ENCODE peak calls at places on chromosome 9, in seven cellular contexts. One of them, this sample, is unnamed.

GRCh38 chr9:97962575-97962974 is 20.6 kb upstream of the ANP32B start:
- DNase-seq in prostate gland: no peak
- DNase-seq in adrenal gland: no peak
- DNase-seq in sigmoid colon: no peak
- DNase-seq in IMR-90: no peak
- DNase-seq in A549: no peak
- DNase-seq in GM12878: no peak
- DNase-seq in this sample: no peak

GRCh38 chr9:75228893-75229292 is 140.6 kb downstream of the OSTF1 start:
- DNase-seq in adrenal gland: no peak
- DNase-seq in prostate gland: no peak
- DNase-seq in sigmoid colon: no peak
- DNase-seq in A549: no peak
- DNase-seq in IMR-90: no peak
- DNase-seq in GM12878: no peak
- DNase-seq in this sample: no peak

GRCh38 chr9:133148351-133149129 is 15.2 kb downstream of the GBGT1 start:
- DNase-seq in sigmoid colon: peak; percentile 88
- DNase-seq in prostate gland: peak; percentile 38
- DNase-seq in GM12878: no peak
- DNase-seq in IMR-90: peak; percentile 38
- DNase-seq in adrenal gland: peak; percentile 63
- DNase-seq in A549: no peak
- DNase-seq in this sample: peak; percentile 64

GRCh38 chr9:121499427-121500164 is at the start of gene GGTA1:
- DNase-seq in GM12878: no peak
- DNase-seq in A549: peak; percentile 33
- DNase-seq in sigmoid colon: peak; percentile 80
- DNase-seq in IMR-90: peak; percentile 50
- DNase-seq in adrenal gland: peak; percentile 73
- DNase-seq in prostate gland: peak; percentile 34
- DNase-seq in this sample: peak; percentile 57

GRCh38 chr9:116318463-116319271 is 165.1 kb downstream of the PAPPA start:
- DNase-seq in adrenal gland: no peak
- DNase-seq in IMR-90: peak; percentile 84
- DNase-seq in A549: no peak
- DNase-seq in sigmoid colon: peak; percentile 88
- DNase-seq in GM12878: no peak
- DNase-seq in prostate gland: no peak
- DNase-seq in this sample: no peak

GRCh38 chr9:121399883-121400607 is 30.0 kb upstream of the STOM start:
- DNase-seq in A549: peak; percentile 80
- DNase-seq in prostate gland: peak; percentile 42
- DNase-seq in adrenal gland: no peak
- DNase-seq in GM12878: peak; percentile 26
- DNase-seq in IMR-90: peak; percentile 86
- DNase-seq in sigmoid colon: no peak
- DNase-seq in this sample: peak; percentile 30

GRCh38 chr9:131011274-131012022 is 2.5 kb downstream of the LAMC3 start:
- DNase-seq in prostate gland: no peak
- DNase-seq in sigmoid colon: no peak
- DNase-seq in IMR-90: no peak
- DNase-seq in A549: no peak
- DNase-seq in GM12878: no peak
- DNase-seq in adrenal gland: peak; percentile 82
- DNase-seq in this sample: no peak

GRCh38 chr9:97536480-97536879 is 35.0 kb downstream of the TMOD1 start:
- DNase-seq in IMR-90: no peak
- DNase-seq in A549: no peak
- DNase-seq in prostate gland: no peak
- DNase-seq in sigmoid colon: peak; percentile 71
- DNase-seq in GM12878: no peak
- DNase-seq in adrenal gland: no peak
- DNase-seq in this sample: no peak

GRCh38 chr9:135088348-135088978 is 995 bp downstream of the OLFM1 start:
- DNase-seq in GM12878: no peak
- DNase-seq in sigmoid colon: no peak
- DNase-seq in prostate gland: no peak
- DNase-seq in A549: no peak
- DNase-seq in IMR-90: no peak
- DNase-seq in adrenal gland: no peak
- DNase-seq in this sample: no peak

GRCh38 chr9:34123682-34124081 is 2.8 kb downstream of the DCAF12 start:
- DNase-seq in IMR-90: no peak
- DNase-seq in sigmoid colon: peak; percentile 70
- DNase-seq in A549: no peak
- DNase-seq in prostate gland: no peak
- DNase-seq in GM12878: peak; percentile 52
- DNase-seq in adrenal gland: peak; percentile 52
- DNase-seq in this sample: no peak

GRCh38 chr9:20980713-20981481 is 50.5 kb downstream of the HACD4 start:
- DNase-seq in A549: no peak
- DNase-seq in sigmoid colon: no peak
- DNase-seq in GM12878: peak; percentile 33
- DNase-seq in IMR-90: peak; percentile 93
- DNase-seq in prostate gland: peak; percentile 11
- DNase-seq in adrenal gland: peak; percentile 53
- DNase-seq in this sample: peak; percentile 4

GRCh38 chr9:77163889-77164288 is 13.4 kb upstream of the VPS13A start:
- DNase-seq in sigmoid colon: no peak
- DNase-seq in GM12878: no peak
- DNase-seq in A549: no peak
- DNase-seq in adrenal gland: no peak
- DNase-seq in IMR-90: peak; percentile 58
- DNase-seq in prostate gland: no peak
- DNase-seq in this sample: no peak

GRCh38 chr9:74497750-74498615 is 848 bp downstream of the RORB start:
- DNase-seq in IMR-90: no peak
- DNase-seq in GM12878: no peak
- DNase-seq in prostate gland: no peak
- DNase-seq in A549: peak; percentile 37
- DNase-seq in adrenal gland: peak; percentile 19
- DNase-seq in sigmoid colon: no peak
- DNase-seq in this sample: no peak

GRCh38 chr9:82457959-82458358 is 469.4 kb downstream of the SPATA31D1 start:
- DNase-seq in GM12878: no peak
- DNase-seq in adrenal gland: no peak
- DNase-seq in IMR-90: no peak
- DNase-seq in sigmoid colon: no peak
- DNase-seq in prostate gland: no peak
- DNase-seq in A549: no peak
- DNase-seq in this sample: no peak

GRCh38 chr9:120982851-120983250 is 56.3 kb upstream of the TRAF1 start:
- DNase-seq in sigmoid colon: no peak
- DNase-seq in A549: no peak
- DNase-seq in adrenal gland: no peak
- DNase-seq in prostate gland: no peak
- DNase-seq in GM12878: no peak
- DNase-seq in IMR-90: peak; percentile 78
- DNase-seq in this sample: no peak

GRCh38 chr9:124266139-124266825 is 8.5 kb downstream of the NEK6 start:
- DNase-seq in prostate gland: no peak
- DNase-seq in IMR-90: peak; percentile 67
- DNase-seq in sigmoid colon: no peak
- DNase-seq in adrenal gland: no peak
- DNase-seq in A549: no peak
- DNase-seq in GM12878: no peak
- DNase-seq in this sample: peak; percentile 37

GRCh38 chr9:71567890-71568289 is 200.4 kb downstream of the CEMIP2 start:
- DNase-seq in sigmoid colon: no peak
- DNase-seq in IMR-90: no peak
- DNase-seq in prostate gland: no peak
- DNase-seq in adrenal gland: no peak
- DNase-seq in A549: no peak
- DNase-seq in GM12878: no peak
- DNase-seq in this sample: no peak

GRCh38 chr9:100601216-100601615 is 23.3 kb downstream of the CAVIN4 start:
- DNase-seq in GM12878: no peak
- DNase-seq in sigmoid colon: no peak
- DNase-seq in prostate gland: peak; percentile 26
- DNase-seq in IMR-90: peak; percentile 55
- DNase-seq in adrenal gland: peak; percentile 51
- DNase-seq in A549: peak; percentile 54
- DNase-seq in this sample: peak; percentile 63

GRCh38 chr9:137580958-137581331 is 2.2 kb upstream of the DPH7 start:
- DNase-seq in adrenal gland: no peak
- DNase-seq in IMR-90: no peak
- DNase-seq in sigmoid colon: no peak
- DNase-seq in A549: no peak
- DNase-seq in prostate gland: no peak
- DNase-seq in GM12878: no peak
- DNase-seq in this sample: no peak

GRCh38 chr9:93577940-93578682 is 1.7 kb downstream of the PHF2 start:
- DNase-seq in sigmoid colon: no peak
- DNase-seq in IMR-90: no peak
- DNase-seq in adrenal gland: peak; percentile 52
- DNase-seq in A549: no peak
- DNase-seq in GM12878: no peak
- DNase-seq in prostate gland: no peak
- DNase-seq in this sample: no peak

GRCh38 chr9:72948906-72949582 is 3.8 kb downstream of the ALDH1A1 start:
- DNase-seq in prostate gland: no peak
- DNase-seq in A549: peak; percentile 73
- DNase-seq in sigmoid colon: no peak
- DNase-seq in IMR-90: no peak
- DNase-seq in adrenal gland: no peak
- DNase-seq in GM12878: no peak
- DNase-seq in this sample: no peak

DNA sequence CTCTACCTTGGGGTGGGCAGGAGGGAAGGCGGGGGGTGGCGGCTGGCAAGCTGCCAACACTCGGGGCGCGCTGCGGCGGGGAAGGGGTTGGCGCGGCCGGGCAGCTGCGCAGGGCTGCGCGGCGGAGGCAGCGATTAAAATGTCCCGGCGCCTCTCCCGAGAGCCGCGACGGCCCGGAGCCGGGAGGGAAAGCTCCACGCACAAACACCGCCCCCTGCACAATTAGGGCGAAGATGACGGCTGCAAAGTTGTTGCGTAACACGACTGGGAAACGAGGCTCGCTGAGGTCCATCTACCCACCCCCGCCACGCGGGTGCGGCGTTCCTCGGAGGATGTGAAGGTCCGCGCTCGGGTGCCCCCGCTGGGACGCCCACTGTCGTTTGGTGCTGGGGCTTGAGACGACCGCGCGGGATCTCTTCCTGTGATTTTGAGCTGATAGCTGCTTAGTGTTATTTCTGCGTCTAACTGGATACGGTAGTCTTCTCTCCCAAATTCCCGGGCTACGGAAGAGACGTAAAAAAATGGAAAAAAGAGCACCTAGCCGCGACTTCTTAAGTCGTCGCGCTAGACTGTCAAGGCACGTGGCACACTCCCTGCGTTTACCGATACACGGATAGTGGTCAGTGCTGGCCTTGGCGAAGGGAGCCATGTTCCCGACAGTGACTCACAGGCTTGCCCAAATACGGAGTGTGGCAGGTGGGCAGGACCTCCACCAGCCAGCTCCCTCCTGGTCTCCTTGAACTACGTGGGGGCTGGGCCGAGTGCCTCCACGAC is 958 bp upstream of the NFIL3 start:
- DNase-seq in prostate gland: peak; percentile 83
- DNase-seq in adrenal gland: peak; percentile 94
- DNase-seq in IMR-90: peak; percentile 89
- DNase-seq in sigmoid colon: peak; percentile 97
- DNase-seq in A549: peak; percentile 62
- DNase-seq in GM12878: no peak
- DNase-seq in this sample: peak; percentile 88
- TF ChIP-seq POLR2A in prostate gland: peak; percentile 38
- TF ChIP-seq POLR2A in adrenal gland: no peak
- TF ChIP-seq POLR2A in IMR-90: peak; percentile 92
- TF ChIP-seq POLR2A in sigmoid colon: peak; percentile 45
- TF ChIP-seq POLR2A in A549: no peak
- TF ChIP-seq POLR2A in GM12878: no peak
- TF ChIP-seq POLR2A in this sample: no peak

DNA sequence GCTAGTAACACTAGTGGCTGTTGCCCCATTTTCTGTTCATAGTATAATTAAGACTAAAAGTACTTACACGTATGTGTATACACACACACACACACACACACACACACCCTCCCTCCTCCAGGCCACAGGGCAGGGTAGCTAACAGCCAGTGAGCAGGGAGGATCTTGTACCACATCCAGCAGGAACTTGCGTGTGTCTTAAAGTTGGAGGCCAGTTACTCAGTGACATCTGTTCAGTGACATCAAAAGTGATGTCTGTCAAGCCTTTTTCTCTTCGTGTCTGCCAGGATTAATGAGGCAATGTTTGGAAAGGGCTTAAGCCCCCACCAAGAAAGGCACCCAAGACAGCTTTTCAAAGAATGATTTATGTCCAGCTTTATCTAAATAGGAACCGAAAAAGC is 149.4 kb upstream of the KLF4 start:
- DNase-seq in A549: peak; percentile 42
- DNase-seq in IMR-90: peak; percentile 77
- DNase-seq in adrenal gland: peak; percentile 83
- DNase-seq in prostate gland: peak; percentile 23
- DNase-seq in GM12878: no peak
- DNase-seq in sigmoid colon: peak; percentile 91
- DNase-seq in this sample: no peak
- TF ChIP-seq POLR2A in A549: no peak
- TF ChIP-seq POLR2A in IMR-90: peak; percentile 83
- TF ChIP-seq POLR2A in adrenal gland: peak; percentile 64
- TF ChIP-seq POLR2A in prostate gland: no peak
- TF ChIP-seq POLR2A in GM12878: no peak
- TF ChIP-seq POLR2A in sigmoid colon: no peak
- TF ChIP-seq POLR2A in this sample: no peak

GRCh38 chr9:127943011-127943662 is 5.5 kb upstream of the DPM2 start:
- DNase-seq in sigmoid colon: no peak
- DNase-seq in adrenal gland: no peak
- DNase-seq in A549: no peak
- DNase-seq in IMR-90: no peak
- DNase-seq in GM12878: no peak
- DNase-seq in prostate gland: no peak
- DNase-seq in this sample: no peak
- TF ChIP-seq POLR2A in sigmoid colon: no peak
- TF ChIP-seq POLR2A in adrenal gland: no peak
- TF ChIP-seq POLR2A in A549: no peak
- TF ChIP-seq POLR2A in IMR-90: no peak
- TF ChIP-seq POLR2A in GM12878: no peak
- TF ChIP-seq POLR2A in prostate gland: no peak
- TF ChIP-seq POLR2A in this sample: no peak

GRCh38 chr9:128128836-128129590 is 1.5 kb upstream of the PTGES2 start:
- DNase-seq in sigmoid colon: no peak
- DNase-seq in adrenal gland: no peak
- DNase-seq in IMR-90: no peak
- DNase-seq in A549: no peak
- DNase-seq in prostate gland: no peak
- DNase-seq in GM12878: no peak
- DNase-seq in this sample: no peak

GRCh38 chr9:128124873-128125574 is 2.5 kb downstream of the PTGES2 start:
- DNase-seq in IMR-90: peak; percentile 45
- DNase-seq in GM12878: peak; percentile 35
- DNase-seq in prostate gland: peak; percentile 54
- DNase-seq in sigmoid colon: peak; percentile 80
- DNase-seq in A549: peak; percentile 80
- DNase-seq in adrenal gland: peak; percentile 67
- DNase-seq in this sample: no peak

GRCh38 chr9:128127568-128127989 is at the start of gene PTGES2:
- DNase-seq in A549: peak; percentile 88
- DNase-seq in adrenal gland: peak; percentile 81
- DNase-seq in IMR-90: peak; percentile 78
- DNase-seq in GM12878: no peak
- DNase-seq in sigmoid colon: peak; percentile 89
- DNase-seq in prostate gland: peak; percentile 69
- DNase-seq in this sample: peak; percentile 93

GRCh38 chr9:128125575-128126354 is 1.8 kb downstream of the PTGES2 start:
- DNase-seq in adrenal gland: peak; percentile 44
- DNase-seq in prostate gland: no peak
- DNase-seq in A549: no peak
- DNase-seq in sigmoid colon: no peak
- DNase-seq in GM12878: no peak
- DNase-seq in IMR-90: no peak
- DNase-seq in this sample: no peak

GRCh38 chr9:128127990-128128835 is 684 bp upstream of the PTGES2 start:
- DNase-seq in adrenal gland: peak; percentile 87
- DNase-seq in GM12878: peak; percentile 68
- DNase-seq in prostate gland: peak; percentile 74
- DNase-seq in IMR-90: peak; percentile 89
- DNase-seq in A549: peak; percentile 93
- DNase-seq in sigmoid colon: peak; percentile 89
- DNase-seq in this sample: peak; percentile 86
- TF ChIP-seq POLR2A in adrenal gland: peak; percentile 33
- TF ChIP-seq POLR2A in GM12878: peak; percentile 46
- TF ChIP-seq POLR2A in prostate gland: peak; percentile 69
- TF ChIP-seq POLR2A in IMR-90: peak; percentile 38
- TF ChIP-seq POLR2A in A549: peak; percentile 72
- TF ChIP-seq POLR2A in sigmoid colon: peak; percentile 33
- TF ChIP-seq POLR2A in this sample: peak; percentile 83

This sample was measured in H54.